ENCODE peak calls at places on chromosomes 3 and 15, in eight cellular contexts. L, A, O, I, X, W, U and S are unnamed samples.

GRCh38 chr3:46662771-46663551 is 30.5 kb downstream of the ALS2CL start:
- DNase-seq in I (no peak), U (peak; percentile 32), O (no peak), W (no peak), X (peak; percentile 42), A (peak; percentile 30), L (no peak), S (no peak)

GRCh38 chr3:54530091-54530490 is 397.8 kb downstream of the LRTM1 start:
- DNase-seq in I (no peak), A (no peak), W (no peak), L (no peak), O (no peak), X (no peak), U (no peak), S (no peak)

GRCh38 chr3:61853912-61854311 is 292.5 kb downstream of the PTPRG start:
- DNase-seq in A (no peak), U (no peak), O (no peak), L (no peak), X (no peak), W (no peak), I (no peak), S (no peak)

GRCh38 chr3:154095832-154096421 is 25.3 kb upstream of the ARHGEF26 start:
- DNase-seq in L (no peak), A (no peak), O (no peak), U (no peak), W (no peak), I (no peak), X (no peak), S (no peak)

GRCh38 chr3:52441122-52441771 is 3.7 kb downstream of the SEMA3G start:
- DNase-seq in A (no peak), U (no peak), O (no peak), X (no peak), I (no peak), L (peak; percentile 44), W (no peak), S (no peak)

GRCh38 chr3:50608278-50608677 is 3.3 kb downstream of the CISH start:
- DNase-seq in O (no peak), X (no peak), W (no peak), A (no peak), L (no peak), U (no peak), I (no peak), S (no peak)

GRCh38 chr3:171088984-171089754 is 62.6 kb upstream of the SLC2A2 start:
- DNase-seq in X (no peak), I (no peak), O (no peak), W (no peak), L (no peak), A (no peak), U (no peak), S (no peak)

GRCh38 chr3:42502429-42503250 is at the start of gene VIPR1:
- DNase-seq in L (peak; percentile 87), I (peak; percentile 53), W (peak; percentile 90), X (peak; percentile 93), O (peak; percentile 78), U (peak; percentile 81), A (no peak), S (peak; percentile 94)

GRCh38 chr3:45929042-45929679 is 14.1 kb upstream of the CXCR6 start:
- DNase-seq in I (no peak), A (no peak), L (no peak), O (no peak), W (peak; percentile 48), X (peak; percentile 26), U (no peak), S (peak; percentile 57)

GRCh38 chr3:132352556-132353143 is 35.4 kb downstream of the ACP3 start:
- DNase-seq in X (peak; percentile 77), O (no peak), U (peak; percentile 47), W (peak; percentile 48), I (peak; percentile 72), L (peak; percentile 62), A (peak; percentile 64), S (peak; percentile 62)

GRCh38 chr15:64443747-64444621 is 16.4 kb upstream of the ZNF609 start:
- DNase-seq in U (no peak), L (no peak), I (no peak), W (no peak), A (no peak), X (no peak), O (no peak), S (no peak)

GRCh38 chr3:195240171-195240701 is 30.7 kb downstream of the XXYLT1 start:
- DNase-seq in A (peak; percentile 62), I (no peak), L (peak; percentile 78), X (no peak), U (no peak), W (no peak), O (peak; percentile 53), S (no peak)

GRCh38 chr3:106206165-106206564 is 337.4 kb upstream of the CBLB start:
- DNase-seq in A (no peak), O (no peak), U (peak; percentile 23), X (no peak), L (no peak), W (no peak), I (no peak), S (peak; percentile 21)

GRCh38 chr3:150545419-150546225 is 674 bp downstream of the SERP1 start:
- DNase-seq in L (peak; percentile 75), U (no peak), I (peak; percentile 3), X (peak; percentile 41), A (no peak), W (peak; percentile 23), O (peak; percentile 54), S (peak; percentile 15)

GRCh38 chr15:63905558-63906265 is 72.0 kb upstream of the HERC1 start:
- DNase-seq in O (no peak), L (no peak), U (no peak), X (no peak), W (no peak), A (no peak), I (no peak), S (no peak)

GRCh38 chr15:57619746-57620145 is 28.0 kb downstream of the MYZAP start:
- DNase-seq in L (no peak), X (no peak), U (no peak), W (no peak), A (no peak), I (no peak), O (no peak), S (no peak)

GRCh38 chr3:177410734-177411133 is 213.5 kb upstream of the TBL1XR1 start:
- DNase-seq in A (no peak), U (no peak), O (no peak), I (no peak), L (no peak), W (no peak), X (peak; percentile 78), S (no peak)

GRCh38 chr3:149245738-149246451 is 24.3 kb upstream of the CP start:
- DNase-seq in O (no peak), X (no peak), W (no peak), L (no peak), U (no peak), I (no peak), A (no peak), S (no peak)

GRCh38 chr3:58025406-58025805 is 17.2 kb downstream of the FLNB start:
- DNase-seq in W (no peak), A (no peak), O (no peak), I (no peak), L (no peak), U (no peak), X (no peak), S (no peak)

GRCh38 chr3:141410861-141411771 is 42.8 kb downstream of the ZBTB38 start:
- DNase-seq in W (peak; percentile 16), X (no peak), A (no peak), L (no peak), O (no peak), U (no peak), I (no peak), S (peak; percentile 39)

GRCh38 chr3:44031387-44032380 is 210.0 kb upstream of the TOPAZ1 start:
- DNase-seq in L (no peak), W (no peak), U (no peak), O (no peak), I (no peak), X (no peak), A (no peak), S (no peak)

GRCh38 chr15:89090791-89091666 is 2.8 kb downstream of the ABHD2 start:
- DNase-seq in U (peak; percentile 77), O (peak; percentile 73), I (no peak), L (peak; percentile 88), W (no peak), A (peak; percentile 68), X (peak; percentile 83), S (peak; percentile 52)
- H3K4me3 ChIP-seq in U (peak overlapping the region; percentile 96), O (peak overlapping the region; percentile 94), I (no peak overlapping the region), L (peak overlapping the region; percentile 63), W (peak overlapping the region; percentile 21), A (peak overlapping the region; percentile 2), X (no peak overlapping the region), S (peak overlapping the region; percentile 39)

GRCh38 chr3:34009480-34009844 is 211.0 kb downstream of the PDCD6IP start:
- DNase-seq in X (no peak), I (no peak), U (no peak), W (no peak), L (no peak), A (no peak), O (no peak), S (no peak)
- H3K4me1 ChIP-seq in X (no peaks in the 10 kb centered on the region), I (peaks cover 10% of the 10 kb centered on the region), U (no peaks in the 10 kb centered on the region), W (no peaks in the 10 kb centered on the region), L (peaks cover 2% of the 10 kb centered on the region), A (no peaks in the 10 kb centered on the region), O (no peaks in the 10 kb centered on the region), S (no peaks in the 10 kb centered on the region)

DNA sequence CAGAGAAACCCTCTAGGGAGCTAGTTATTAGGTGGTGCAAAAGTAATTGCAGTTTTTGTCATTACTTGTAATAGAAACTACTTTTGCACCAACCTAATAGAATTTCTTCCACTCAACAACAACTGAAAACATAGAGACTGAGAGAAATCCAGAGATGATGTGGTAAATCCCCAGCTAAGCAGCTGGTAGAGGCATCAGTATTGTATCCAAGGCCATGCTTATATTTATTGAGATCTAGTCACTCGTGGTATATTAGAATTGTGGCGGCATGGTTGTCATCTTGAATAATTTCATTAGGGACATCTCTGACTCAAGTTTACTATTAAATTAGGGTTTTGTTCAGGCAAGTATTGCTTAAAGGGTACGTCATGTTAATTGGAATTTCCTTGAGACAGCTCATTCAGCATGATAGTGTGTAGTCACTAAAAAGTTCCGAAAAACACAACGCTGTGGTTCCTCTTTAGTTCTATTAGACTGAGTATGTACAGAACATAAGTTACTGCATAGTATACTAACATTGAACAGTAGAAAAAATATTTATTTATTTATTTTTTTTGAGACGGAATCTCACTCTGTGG is 35.3 kb downstream of the PAK2 start:
- DNase-seq in O (no peak), W (no peak), I (no peak), A (no peak), U (no peak), X (no peak), L (no peak), S (no peak)
- H3K4me3 ChIP-seq in O (no peak overlapping the region), W (no peak overlapping the region), I (no peak overlapping the region), A (no peak overlapping the region), U (no peak overlapping the region), X (no peak overlapping the region), L (no peak overlapping the region), S (no peak overlapping the region)

DNA sequence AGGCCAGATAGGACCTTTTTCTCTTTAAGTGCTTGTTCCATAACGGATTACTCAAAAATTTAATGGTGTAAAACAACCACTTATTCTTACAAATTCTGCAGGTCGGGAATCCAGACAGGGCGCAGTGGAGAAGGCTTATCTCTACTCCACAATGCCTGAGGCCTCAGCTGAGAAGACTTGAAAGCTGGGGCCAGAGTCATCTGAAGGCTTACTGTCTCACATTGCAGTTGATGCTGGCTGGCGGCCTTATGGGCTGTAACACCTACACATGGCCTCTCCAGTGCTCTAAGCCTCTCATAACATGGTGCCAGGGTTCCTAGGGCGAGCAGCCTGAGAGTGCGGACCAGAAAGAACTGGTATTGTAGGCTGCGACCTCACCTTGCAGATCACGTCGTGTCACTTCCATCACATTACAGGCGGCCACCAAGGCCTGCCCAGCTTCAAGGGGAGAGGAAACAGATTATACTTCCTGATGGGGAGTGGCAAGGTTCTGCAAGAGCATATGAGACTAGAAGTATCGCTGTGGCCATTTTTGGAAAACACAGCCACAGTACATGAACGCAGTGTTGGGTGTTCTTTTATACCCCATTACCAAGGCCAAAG is 32.4 kb downstream of the CMTM7 start:
- DNase-seq in I (no peak), O (no peak), X (no peak), A (no peak), U (no peak), W (no peak), L (no peak), S (peak; percentile 54)
- H3K4me1 ChIP-seq in I (peaks cover 12% of the 10 kb centered on the region), O (peaks cover 44% of the 10 kb centered on the region), X (peaks cover 80% of the 10 kb centered on the region), A (peaks cover 7% of the 10 kb centered on the region), U (peaks cover 27% of the 10 kb centered on the region), W (peaks cover 98% of the 10 kb centered on the region), L (no peaks in the 10 kb centered on the region), S (peaks cover 97% of the 10 kb centered on the region)